ENCODE peak calls at places on chromosomes 4 and X, in six cellular contexts. N, H, U, R, V and D are unnamed samples.

GRCh38 chr4:10082047-10082446 is 34.6 kb downstream of the WDR1 start:
- DNase-seq in V (no peak), H (no peak), R (no peak), N (no peak), U (no peak), D (no peak)

GRCh38 chrX:46589977-46590723 is 16.6 kb downstream of the CHST7 start:
- DNase-seq in N (no peak), V (no peak), U (no peak), H (no peak), R (peak; percentile 72), D (no peak)

GRCh38 chrX:99415470-99415869 is 994.6 kb downstream of the PCDH19 start:
- DNase-seq in N (no peak), H (no peak), V (no peak), R (no peak), U (no peak), D (no peak)

GRCh38 chr4:181650033-181650825 is 593.0 kb upstream of the TENM3 start:
- DNase-seq in R (peak; percentile 42), V (no peak), H (no peak), U (no peak), N (no peak), D (no peak)

GRCh38 chr4:153234923-153235322 is 30.7 kb downstream of the TRIM2 start:
- DNase-seq in N (no peak), U (peak; percentile 56), H (no peak), R (peak; percentile 36), V (no peak), D (no peak)

GRCh38 chr4:52091811-52092210 is 40.7 kb downstream of the SPATA18 start:
- DNase-seq in N (no peak), V (no peak), H (no peak), R (peak; percentile 59), U (no peak), D (no peak)

GRCh38 chrX:54248309-54248708 is 65.3 kb upstream of the FAM120C start:
- DNase-seq in R (peak; percentile 31), U (peak; percentile 6), H (no peak), N (peak; percentile 2), V (no peak), D (no peak)

GRCh38 chrX:97563531-97564133 is 679.9 kb downstream of the RPA4 start:
- DNase-seq in V (peak; percentile 67), H (no peak), R (peak; percentile 77), N (peak; percentile 66), U (no peak), D (peak; percentile 20)

GRCh38 chr4:159768011-159768410 is 665.1 kb downstream of the RAPGEF2 start:
- DNase-seq in U (no peak), R (no peak), H (no peak), N (no peak), V (no peak), D (no peak)

GRCh38 chrX:130339408-130340222 is at the start of gene SLC25A14:
- DNase-seq in U (peak; percentile 51), N (peak; percentile 75), V (peak; percentile 87), R (peak; percentile 65), H (peak; percentile 60), D (peak; percentile 77)

GRCh38 chr4:182647901-182648300 is 269.3 kb downstream of the DCTD start:
- DNase-seq in H (no peak), V (no peak), U (no peak), R (peak; percentile 3), N (no peak), D (no peak)

GRCh38 chr4:38787693-38788092 is 4.9 kb upstream of the TLR10 start:
- DNase-seq in H (no peak), R (no peak), N (no peak), V (no peak), U (no peak), D (no peak)

GRCh38 chr4:102533916-102534315 is 32.8 kb downstream of the NFKB1 start:
- DNase-seq in H (no peak), R (no peak), U (no peak), N (no peak), V (no peak), D (no peak)

GRCh38 chr4:103934178-103934789 is 214.5 kb upstream of the TACR3 start:
- DNase-seq in H (peak; percentile 39), N (peak; percentile 4), R (peak; percentile 55), V (no peak), U (peak; percentile 58), D (no peak)

GRCh38 chrX:643911-644303 is 13.3 kb downstream of the SHOX start:
- DNase-seq in N (no peak), V (no peak), R (no peak), H (no peak), U (no peak), D (no peak)

GRCh38 chrX:119783026-119783425 is 8.4 kb downstream of the RPL39 start:
- DNase-seq in U (no peak), V (no peak), N (no peak), R (no peak), H (no peak), D (no peak)

GRCh38 chrX:45077748-45078424 is 122.8 kb downstream of the DIPK2B start:
- DNase-seq in H (no peak), V (no peak), U (no peak), N (no peak), R (no peak), D (no peak)

GRCh38 chr4:118557298-118557851 is 127.8 kb upstream of the METTL14 start:
- DNase-seq in V (no peak), R (peak; percentile 34), N (no peak), H (no peak), U (peak; percentile 18), D (no peak)

GRCh38 chr4:45293335-45293734 is 567.0 kb upstream of the GNPDA2 start:
- DNase-seq in R (no peak), H (no peak), U (no peak), V (no peak), N (no peak), D (no peak)
- H3K4me3 ChIP-seq in R (no peak overlapping the region), H (peak overlapping the region; percentile 2), U (no peak overlapping the region), V (no peak overlapping the region), N (no peak overlapping the region), D (no peak overlapping the region)

DNA sequence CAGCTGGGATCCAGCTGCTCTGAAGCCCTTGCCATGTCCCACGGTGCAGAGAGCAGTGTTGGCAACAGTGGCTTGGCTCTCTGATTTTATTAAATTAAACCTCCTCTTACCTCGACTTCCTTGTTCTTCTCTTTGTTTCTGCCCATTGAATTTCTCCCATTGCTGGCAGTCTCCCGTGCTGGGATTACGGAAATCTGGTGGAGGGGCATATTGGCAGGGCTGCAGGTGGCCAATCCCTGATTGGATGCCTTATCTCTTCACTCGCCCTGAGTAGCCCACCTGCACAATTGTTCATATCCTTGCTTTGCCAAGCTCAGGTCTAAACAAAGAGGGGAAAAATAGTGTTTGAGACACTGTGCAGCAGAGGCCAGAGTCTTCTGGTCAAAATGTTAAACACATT is 493.9 kb downstream of the TMA16 start:
- DNase-seq in V (no peak), H (no peak), N (no peak), R (no peak), U (no peak), D (no peak)
- H3K4me3 ChIP-seq in V (no peak overlapping the region), H (no peak overlapping the region), N (no peak overlapping the region), R (no peak overlapping the region), U (no peak overlapping the region), D (no peak overlapping the region)

GRCh38 chrX:7109838-7110793 is 37.4 kb upstream of the STS start:
- DNase-seq in U (no peak), N (no peak), H (no peak), V (no peak), R (no peak), D (no peak)
- H3K4me3 ChIP-seq in U (no peak overlapping the region), N (no peak overlapping the region), H (no peak overlapping the region), V (no peak overlapping the region), R (no peak overlapping the region), D (no peak overlapping the region)

GRCh38 chr4:55947254-55947882 is 1.4 kb upstream of the CEP135 start:
- DNase-seq in H (no peak), R (peak; percentile 43), V (no peak), U (no peak), N (peak; percentile 5), D (no peak)
- H3K4me3 ChIP-seq in H (no peak overlapping the region), R (peak overlapping the region; percentile 70), V (peak overlapping the region; percentile 9), U (no peak overlapping the region), N (peak overlapping the region; percentile 65), D (peak overlapping the region; percentile 86)

DNA sequence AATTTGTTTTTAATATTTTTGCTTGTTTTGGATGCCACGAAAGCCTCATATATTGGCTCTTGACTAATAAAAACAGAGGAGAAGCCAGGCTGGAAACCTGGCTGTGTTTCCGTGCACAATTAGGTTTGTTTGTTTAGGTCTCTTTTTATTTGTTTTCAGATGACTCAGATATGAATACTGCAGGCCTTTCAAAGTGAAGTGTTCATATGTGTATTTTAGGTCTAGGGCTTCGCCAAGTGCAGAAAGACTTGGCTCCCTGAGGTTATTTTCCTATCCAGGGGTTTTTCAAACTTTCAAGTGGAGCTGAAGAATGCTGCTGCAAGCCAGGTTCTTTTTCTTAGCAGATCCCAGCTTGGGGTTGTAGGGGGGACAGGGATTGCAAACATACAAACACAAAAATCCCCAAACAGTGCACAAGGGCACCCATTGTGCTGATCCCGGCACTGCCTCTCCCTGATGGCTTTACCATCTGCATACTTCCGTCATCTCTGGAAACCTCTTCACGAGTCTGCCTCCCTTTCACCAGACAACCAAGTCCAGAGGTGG is 108.4 kb downstream of the SMIM20 start:
- DNase-seq in R (peak; percentile 79), H (no peak), N (no peak), V (no peak), U (no peak), D (no peak)
- H3K4me3 ChIP-seq in R (peak overlapping the region; percentile 27), H (no peak overlapping the region), N (no peak overlapping the region), V (no peak overlapping the region), U (no peak overlapping the region), D (no peak overlapping the region)

DNA sequence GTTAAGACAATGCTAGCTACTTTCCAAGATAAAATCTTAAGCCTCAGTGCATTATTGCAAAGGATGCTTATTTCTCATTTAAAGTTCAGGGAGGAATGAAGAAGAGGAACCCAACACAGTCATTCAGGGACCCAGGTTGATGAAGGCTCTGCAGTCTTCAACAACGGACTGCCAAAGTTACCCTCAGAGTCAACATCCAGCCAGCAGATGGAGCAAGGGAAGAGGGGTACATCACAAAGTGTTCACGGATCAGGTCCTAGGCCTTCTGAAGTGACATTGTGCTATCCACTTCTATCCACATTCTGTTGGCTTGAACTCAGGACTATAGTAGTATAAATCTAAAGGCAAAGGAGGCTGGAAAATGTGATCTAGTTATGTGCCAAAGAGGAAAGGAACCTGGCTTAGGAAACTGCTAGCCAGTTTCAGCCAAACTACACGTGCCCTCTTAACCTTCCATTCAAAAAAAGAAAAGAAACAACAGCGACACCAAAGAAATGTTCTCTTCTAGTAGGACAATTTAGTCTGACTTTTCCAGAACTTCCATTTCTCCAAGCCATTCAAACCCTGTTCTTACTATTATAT is 28.8 kb downstream of the NKX6-1 start:
- DNase-seq in H (no peak), V (no peak), U (no peak), N (no peak), R (no peak), D (no peak)
- H3K4me3 ChIP-seq in H (no peak overlapping the region), V (no peak overlapping the region), U (no peak overlapping the region), N (no peak overlapping the region), R (no peak overlapping the region), D (no peak overlapping the region)

GRCh38 chr4:113293043-113293560 is 243.6 kb downstream of the ANK2 start:
- DNase-seq in R (peak; percentile 86), V (peak; percentile 47), H (no peak), U (no peak), N (no peak), D (no peak)
- H3K4me3 ChIP-seq in R (peak overlapping the region; percentile 55), V (no peak overlapping the region), H (no peak overlapping the region), U (no peak overlapping the region), N (no peak overlapping the region), D (no peak overlapping the region)